ENCODE peak calls at places on chromosomes 12 and 14, in five cellular contexts. X, W, K, U and Y are unnamed samples.

GRCh38 chr14:32657081-32657480 is 281.6 kb upstream of the NPAS3 start:
- DNase-seq in X (no peak), W (peak), K (no peak), U (no peak), Y (peak)

GRCh38 chr12:128266559-128267245 is at the start of gene TMEM132C:
- DNase-seq in X (no peak), W (no peak), K (no peak), U (no peak), Y (no peak)

GRCh38 chr12:67893003-67893402 is 96.2 kb upstream of the IFNG-AS1 start:
- DNase-seq in X (no peak), W (no peak), K (no peak), U (no peak), Y (no peak)

GRCh38 chr14:59265808-59266207 is 77.3 kb downstream of the DAAM1 start:
- DNase-seq in X (no peak), W (no peak), K (no peak), U (no peak), Y (no peak)

GRCh38 chr12:11718768-11719253 is 69.3 kb downstream of the ETV6 start:
- DNase-seq in X (no peak), W (peak), K (no peak), U (peak), Y (no peak)

GRCh38 chr12:65015850-65016249 is 105.3 kb downstream of the WIF1 start:
- DNase-seq in X (no peak), W (no peak), K (no peak), U (no peak), Y (no peak)

GRCh38 chr12:981176-981828 is 9.7 kb upstream of the ERC1 start:
- DNase-seq in X (no peak), W (no peak), K (no peak), U (no peak), Y (no peak)

GRCh38 chr14:22560638-22561365 is 28.2 kb downstream of the DAD1 start:
- DNase-seq in X (no peak), W (no peak), K (no peak), U (no peak), Y (no peak)

GRCh38 chr12:122111070-122111750 is 32.7 kb downstream of the MLXIP start:
- DNase-seq in X (no peak), W (no peak), K (no peak), U (no peak), Y (no peak)

GRCh38 chr12:214005-214736 is at the start of gene SLC6A12:
- DNase-seq in X (no peak), W (no peak), K (no peak), U (peak), Y (no peak)

GRCh38 chr14:99040047-99040446 is 231.9 kb downstream of the BCL11B start:
- DNase-seq in X (no peak), W (no peak), K (no peak), U (peak), Y (no peak)

GRCh38 chr12:30829876-30830275 is 75.1 kb upstream of the CAPRIN2 start:
- DNase-seq in X (no peak), W (no peak), K (no peak), U (peak), Y (no peak)

GRCh38 chr14:73489481-73490175 is 1.1 kb upstream of the RIOX1 start:
- DNase-seq in X (no peak), W (no peak), K (no peak), U (no peak), Y (no peak)

GRCh38 chr12:29807125-29807524 is 23.4 kb upstream of the TMTC1 start:
- DNase-seq in X (no peak), W (peak), K (no peak), U (no peak), Y (no peak)

GRCh38 chr14:68510201-68510600 is 282.7 kb downstream of the ZFP36L1 start:
- DNase-seq in X (no peak), W (peak), K (no peak), U (no peak), Y (peak)

GRCh38 chr14:75648066-75648838 is 12.4 kb downstream of the ERG28 start:
- DNase-seq in X (no peak), W (peak), K (no peak), U (no peak), Y (peak)

GRCh38 chr12:96136129-96136528 is 58.0 kb upstream of the ELK3 start:
- DNase-seq in X (no peak), W (peak), K (no peak), U (no peak), Y (no peak)